ENCODE peak calls at places on chromosome X, in five cellular contexts. J is MM.1S, V is heart left ventricle, Z is suprapubic skin, G is tibial artery. B is an unnamed sample.

GRCh38 chrX:97238632-97239031 is 354.9 kb downstream of the RPA4 start:
- DNase-seq in G (no peak), J (no peak), V (no peak), Z (no peak), B (no peak)

GRCh38 chrX:17817242-17817641 is 43.9 kb downstream of the RAI2 start:
- DNase-seq in G (no peak), V (no peak), Z (no peak), J (no peak), B (no peak)

GRCh38 chrX:15854080-15854655 is 445 bp downstream of the AP1S2 start:
- DNase-seq in V (peak; percentile 48), G (peak; percentile 39), J (peak; percentile 35), Z (peak; percentile 78), B (peak; percentile 48)

GRCh38 chrX:124257924-124258706 is 74.3 kb upstream of the TEX13D start:
- DNase-seq in G (no peak), Z (no peak), J (no peak), V (no peak), B (no peak)

GRCh38 chrX:123959281-123960063 is 2.0 kb upstream of the STAG2 start:
- DNase-seq in G (peak; percentile 63), Z (peak; percentile 78), J (peak; percentile 15), V (peak; percentile 37), B (peak; percentile 54)

GRCh38 chrX:9285342-9285771 is 179.5 kb upstream of the TBL1X start:
- DNase-seq in J (no peak), V (no peak), Z (no peak), G (no peak), B (no peak)

GRCh38 chrX:51144828-51145442 is 187.7 kb upstream of the NUDT10 start:
- DNase-seq in J (peak; percentile 34), V (no peak), G (no peak), Z (no peak), B (no peak)

GRCh38 chrX:1598021-1598875 is 6.8 kb downstream of the AKAP17A start:
- DNase-seq in Z (no peak), J (no peak), G (no peak), V (no peak), B (no peak)

GRCh38 chrX:120223374-120223773 is 27.2 kb upstream of the ZBTB33 start:
- DNase-seq in Z (no peak), V (no peak), J (no peak), G (no peak), B (no peak)

GRCh38 chrX:32871636-32872035 is 339.7 kb downstream of the DMD start:
- DNase-seq in Z (no peak), J (no peak), V (no peak), G (no peak), B (no peak)

GRCh38 chrX:123324628-123325027 is 140.6 kb downstream of the GRIA3 start:
- DNase-seq in Z (no peak), J (no peak), V (no peak), G (no peak), B (no peak)

GRCh38 chrX:57156397-57157049 is 19.3 kb upstream of the SPIN2A start:
- DNase-seq in J (peak; percentile 28), Z (no peak), G (no peak), V (no peak), B (no peak)

GRCh38 chrX:19602866-19603620 is 87.7 kb upstream of the MAP3K15 start:
- DNase-seq in G (peak; percentile 20), V (no peak), Z (no peak), J (no peak), B (no peak)

GRCh38 chrX:24733111-24733510 is 39.4 kb downstream of the POLA1 start:
- DNase-seq in V (no peak), G (no peak), J (no peak), Z (no peak), B (no peak)

GRCh38 chrX:23783569-23784486 is 855 bp downstream of the SAT1 start:
- DNase-seq in G (no peak), Z (no peak), J (no peak), V (no peak), B (no peak)

GRCh38 chrX:97743014-97743413 is 859.3 kb downstream of the RPA4 start:
- DNase-seq in Z (no peak), G (no peak), V (no peak), J (no peak), B (no peak)

GRCh38 chrX:11464360-11464759 is 171.1 kb downstream of the AMELX start:
- DNase-seq in J (no peak), G (no peak), Z (no peak), V (no peak), B (no peak)

GRCh38 chrX:86016189-86016588 is 31.2 kb downstream of the CHM start:
- DNase-seq in Z (no peak), J (no peak), G (no peak), V (no peak), B (no peak)

GRCh38 chrX:104173841-104174240 is 7.6 kb downstream of the FAM199X start:
- DNase-seq in G (no peak), V (no peak), Z (no peak), J (no peak), B (no peak)

GRCh38 chrX:110006826-110007375 is 4.0 kb downstream of the TMEM164 start:
- DNase-seq in Z (no peak), G (no peak), V (no peak), J (no peak), B (no peak)

GRCh38 chrX:96713303-96713702 is 28.7 kb downstream of the DIAPH2 start:
- DNase-seq in G (no peak), J (no peak), Z (no peak), V (no peak), B (no peak)

GRCh38 chrX:132426695-132427281 is 62.0 kb downstream of the MBNL3 start:
- DNase-seq in V (no peak), G (no peak), Z (no peak), J (no peak), B (no peak)

GRCh38 chrX:116232833-116233232 is 62.3 kb downstream of the AGTR2 start:
- DNase-seq in J (no peak), G (no peak), Z (no peak), V (no peak), B (no peak)

GRCh38 chrX:13498220-13498619 is 71.2 kb upstream of the EGFL6 start:
- DNase-seq in V (no peak), Z (no peak), J (no peak), G (no peak), B (no peak)

GRCh38 chrX:13502590-13502989 is 66.8 kb upstream of the EGFL6 start:
- DNase-seq in G (no peak), Z (no peak), V (no peak), J (no peak), B (no peak)

GRCh38 chrX:13494562-13494961 is 74.8 kb upstream of the EGFL6 start:
- DNase-seq in V (no peak), Z (no peak), G (no peak), J (no peak), B (no peak)

GRCh38 chrX:13495232-13495631 is 74.2 kb upstream of the EGFL6 start:
- DNase-seq in V (no peak), G (no peak), Z (no peak), J (no peak), B (no peak)

DNA sequence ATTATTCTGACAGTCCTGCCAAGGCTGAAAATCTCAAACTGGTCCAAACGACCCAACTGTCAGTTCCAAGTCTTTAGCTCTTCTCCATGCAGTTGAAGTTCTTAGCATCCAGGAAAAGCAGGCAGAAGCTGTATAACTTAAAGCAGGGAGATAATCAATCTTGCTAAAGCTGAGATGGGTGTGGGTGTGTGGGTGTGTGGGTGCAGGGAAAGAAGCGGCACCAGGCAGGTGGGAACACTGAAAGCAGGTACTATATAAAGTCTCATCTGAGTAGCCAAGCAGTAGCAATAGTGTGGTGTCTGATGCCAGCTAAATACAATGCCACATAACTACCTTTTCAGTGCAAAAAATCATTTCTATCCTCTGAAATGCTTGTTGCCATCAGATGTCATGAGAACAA is 69.7 kb upstream of the EGFL6 start:
- DNase-seq in V (no peak), Z (no peak), J (no peak), G (no peak), B (no peak)
- H3K36me3 ChIP-seq in V (no peaks in the 10 kb centered on the region), Z (no peaks in the 10 kb centered on the region), J (no peaks in the 10 kb centered on the region), G (no peaks in the 10 kb centered on the region), B (no peaks in the 10 kb centered on the region)

DNA sequence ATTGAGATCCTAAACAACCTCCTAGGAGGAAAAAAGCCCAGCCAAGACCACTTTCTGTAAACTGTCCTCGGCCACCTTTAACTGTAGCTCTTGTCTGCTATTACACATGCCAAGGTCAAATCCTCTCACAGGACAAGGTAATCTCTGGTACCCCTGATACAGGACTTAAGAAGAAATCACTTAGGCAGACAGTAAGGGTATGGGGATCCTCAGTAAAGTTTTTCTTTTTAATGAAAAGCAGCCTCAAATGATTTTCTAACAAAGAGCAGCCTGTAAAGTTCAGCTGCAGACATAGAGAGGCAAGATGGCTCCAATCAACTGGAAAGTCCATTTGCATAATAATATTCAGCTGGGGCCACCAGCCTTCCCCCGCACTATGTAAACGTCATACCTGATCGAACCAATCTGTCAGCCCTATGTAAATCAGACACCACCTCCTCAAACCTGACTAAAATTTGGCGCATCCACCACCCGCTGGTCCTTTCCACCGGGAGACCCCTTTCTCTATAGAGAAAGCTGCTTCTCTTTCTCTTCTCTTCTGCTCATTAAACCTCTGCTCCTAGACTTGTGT is 14.6 kb upstream of the MPP1 start:
- DNase-seq in Z (no peak), G (no peak), V (no peak), J (no peak), B (no peak)
- H3K27ac ChIP-seq in Z (no peak overlapping the region), G (no peak overlapping the region), V (no peak overlapping the region), J (no peak overlapping the region), B (no peak overlapping the region)

GRCh38 chrX:78327370-78328048 is at the start of gene CYSLTR1:
- DNase-seq in V (peak; percentile 15), Z (no peak), J (peak; percentile 61), G (no peak), B (peak; percentile 11)
- H3K4me1 ChIP-seq in V (peaks cover 18% of the 10 kb centered on the region), Z (no peaks in the 10 kb centered on the region), J (peaks cover 49% of the 10 kb centered on the region), G (no peaks in the 10 kb centered on the region), B (no peaks in the 10 kb centered on the region)

DNA sequence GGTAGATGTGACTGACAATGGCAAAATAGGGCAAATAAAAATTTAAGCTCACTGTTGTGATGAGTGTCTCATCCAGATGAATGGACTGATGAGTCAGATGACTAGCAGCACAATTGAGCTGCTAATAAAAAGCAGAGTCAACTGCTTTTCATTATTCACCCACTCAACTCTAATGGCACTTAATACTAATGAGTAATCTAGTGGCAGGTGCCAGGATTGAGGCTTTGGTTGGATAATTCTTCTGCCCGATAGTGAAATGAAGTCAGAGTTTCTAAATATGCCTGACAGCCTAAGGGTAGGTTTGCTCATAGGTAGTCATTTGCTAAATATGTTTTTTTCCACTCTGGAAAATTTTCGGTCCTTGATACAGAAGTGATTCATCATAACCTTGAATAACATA is 10.4 kb downstream of the OGT start:
- DNase-seq in V (no peak), Z (no peak), J (no peak), G (no peak), B (no peak)
- H3K36me3 ChIP-seq in V (no peaks in the 10 kb centered on the region), Z (peaks cover 28% of the 10 kb centered on the region), J (peaks cover 4% of the 10 kb centered on the region), G (peaks cover 19% of the 10 kb centered on the region), B (peaks cover 39% of the 10 kb centered on the region)

GRCh38 chrX:153487590-153488071 is 7.1 kb upstream of the BGN start:
- DNase-seq in V (no peak), Z (no peak), G (peak; percentile 61), J (no peak), B (no peak)
- H3K27ac ChIP-seq in V (peak overlapping the region; percentile 53), Z (no peak overlapping the region), G (peak overlapping the region; percentile 80), J (no peak overlapping the region), B (peak overlapping the region; percentile 66)

GRCh38 chrX:21255207-21255606 is 119.0 kb upstream of the CNKSR2 start:
- DNase-seq in J (peak; percentile 32), Z (no peak), G (no peak), V (no peak), B (no peak)
- H3K4me1 ChIP-seq in J (no peaks in the 10 kb centered on the region), Z (no peaks in the 10 kb centered on the region), G (no peaks in the 10 kb centered on the region), V (no peaks in the 10 kb centered on the region), B (no peaks in the 10 kb centered on the region)